ENCODE peak calls at places on chromosomes 4 and X, in eight cellular contexts. H is brain microvascular endothelial cell; T is H9; O is H54; Q is left kidney; K is mesothelial cell of epicardium; S is activated CD4-positive, alpha-beta T cell treated with anti-CD3 and anti-CD28 coated beads, Interleukin-2, amount 10 ng/mL, durations not matched to agents 7 days and 5 days; L is activated gamma-delta T cell. W is an unnamed sample.

GRCh38 chr4:169741569-169741968 is 16.2 kb downstream of the HPF1 start:
- DNase-seq in H (no peak), T (no peak), O (no peak), Q (no peak), K (no peak), S (no peak), L (no peak), W (no peak)

GRCh38 chr4:185535818-185536729 is 767 bp upstream of the PDLIM3 start:
- DNase-seq in H (peak), T (no peak), O (no peak), Q (peak), K (no peak), S (no peak), L (no peak), W (peak)

GRCh38 chr4:139042981-139043460 is 27.4 kb downstream of the NOCT start:
- DNase-seq in H (no peak), T (no peak), O (no peak), Q (no peak), K (no peak), S (no peak), L (no peak), W (peak)

GRCh38 chrX:54534271-54534670 is 4.3 kb downstream of the GNL3L start:
- DNase-seq in H (no peak), T (no peak), O (no peak), Q (peak), K (no peak), S (no peak), L (no peak), W (no peak)

GRCh38 chr4:7315935-7316334 is 118.8 kb downstream of the PSAPL1 start:
- DNase-seq in H (no peak), T (no peak), O (no peak), Q (no peak), K (no peak), S (no peak), L (no peak), W (no peak)

GRCh38 chr4:8401665-8402064 is 38.9 kb downstream of the ACOX3 start:
- DNase-seq in H (no peak), T (no peak), O (no peak), Q (no peak), K (no peak), S (no peak), L (no peak), W (no peak)

GRCh38 chrX:18558799-18559198 is 113.1 kb downstream of the RS1 start:
- DNase-seq in H (no peak), T (no peak), O (no peak), Q (no peak), K (no peak), S (no peak), L (no peak), W (no peak)

GRCh38 chrX:31099536-31100090 is 27.8 kb upstream of the FTHL17 start:
- DNase-seq in H (no peak), T (no peak), O (no peak), Q (no peak), K (no peak), S (peak), L (no peak), W (no peak)

GRCh38 chr4:164613761-164614277 is 140.1 kb upstream of the SMIM31 start:
- DNase-seq in H (no peak), T (no peak), O (no peak), Q (peak), K (no peak), S (no peak), L (no peak), W (no peak)

GRCh38 chrX:154598656-154599055 is 13.7 kb downstream of the CTAG1A start:
- DNase-seq in H (no peak), T (no peak), O (no peak), Q (no peak), K (no peak), S (no peak), L (no peak), W (no peak)

GRCh38 chrX:130009658-130010223 is 27.3 kb downstream of the BCORL1 start:
- DNase-seq in H (no peak), T (no peak), O (no peak), Q (peak), K (no peak), S (no peak), L (no peak), W (no peak)

GRCh38 chr4:168636506-168637176 is 139.8 kb downstream of the PALLD start:
- DNase-seq in H (peak), T (no peak), O (no peak), Q (no peak), K (no peak), S (no peak), L (no peak), W (no peak)

GRCh38 chr4:21367567-21367966 is 581.0 kb downstream of the KCNIP4 start:
- DNase-seq in H (no peak), T (no peak), O (no peak), Q (no peak), K (no peak), S (no peak), L (no peak), W (no peak)

GRCh38 chrX:134396174-134396573 is 63.8 kb upstream of the HPRT1 start:
- DNase-seq in H (no peak), T (no peak), O (peak), Q (no peak), K (no peak), S (no peak), L (no peak), W (no peak)

GRCh38 chrX:10110984-10111363 is 45.8 kb upstream of the CLCN4 start:
- DNase-seq in H (no peak), T (no peak), O (no peak), Q (no peak), K (no peak), S (peak), L (no peak), W (no peak)

GRCh38 chr4:125387770-125388169 is 73.0 kb downstream of the FAT4 start:
- DNase-seq in H (no peak), T (no peak), O (no peak), Q (no peak), K (no peak), S (no peak), L (no peak), W (no peak)

GRCh38 chr4:169033660-169034059 is 23.6 kb upstream of the CBR4 start:
- DNase-seq in H (no peak), T (peak), O (no peak), Q (no peak), K (no peak), S (no peak), L (no peak), W (no peak)

GRCh38 chr4:3276961-3277360 is 15.9 kb upstream of the RGS12 start:
- DNase-seq in H (peak), T (peak), O (no peak), Q (no peak), K (no peak), S (no peak), L (no peak), W (no peak)

GRCh38 chr4:1735215-1735614 is 13.9 kb downstream of the TACC3 start:
- DNase-seq in H (no peak), T (no peak), O (no peak), Q (no peak), K (no peak), S (no peak), L (no peak), W (no peak)

GRCh38 chrX:132425744-132426318 is 63.0 kb downstream of the MBNL3 start:
- DNase-seq in H (no peak), T (no peak), O (no peak), Q (no peak), K (no peak), S (no peak), L (no peak), W (no peak)

GRCh38 chr4:159003420-159004253 is 99.2 kb upstream of the RAPGEF2 start:
- DNase-seq in H (no peak), T (no peak), O (no peak), Q (peak), K (no peak), S (no peak), L (no peak), W (no peak)

GRCh38 chrX:151167791-151168345 is 8.5 kb upstream of the GPR50 start:
- DNase-seq in H (no peak), T (no peak), O (no peak), Q (no peak), K (no peak), S (no peak), L (no peak), W (no peak)

GRCh38 chr4:86950835-86951525 is 16.2 kb downstream of the AFF1 start:
- DNase-seq in H (no peak), T (peak), O (no peak), Q (no peak), K (no peak), S (no peak), L (no peak), W (no peak)

GRCh38 chr4:152691761-152692160 is 12.0 kb upstream of the TMEM154 start:
- DNase-seq in H (no peak), T (no peak), O (no peak), Q (no peak), K (no peak), S (no peak), L (no peak), W (no peak)

GRCh38 chrX:35461164-35461563 is 337.0 kb upstream of the MAGEB16 start:
- DNase-seq in H (no peak), T (no peak), O (no peak), Q (no peak), K (no peak), S (no peak), L (no peak), W (no peak)

GRCh38 chr4:90198086-90198847 is 71.1 kb downstream of the CCSER1 start:
- DNase-seq in H (no peak), T (peak), O (no peak), Q (no peak), K (no peak), S (no peak), L (no peak), W (no peak)

GRCh38 chrX:68498508-68499379 is at the start of gene YIPF6:
- DNase-seq in H (peak), T (peak), O (peak), Q (peak), K (peak), S (peak), L (peak), W (peak)

GRCh38 chrX:14753436-14753835 is 119.4 kb downstream of the FANCB start:
- DNase-seq in H (no peak), T (no peak), O (no peak), Q (no peak), K (no peak), S (no peak), L (no peak), W (no peak)

GRCh38 chrX:9285342-9285771 is 179.5 kb upstream of the TBL1X start:
- DNase-seq in H (no peak), T (no peak), O (no peak), Q (no peak), K (no peak), S (no peak), L (no peak), W (no peak)

W was measured in glutamatergic neuron.